ENCODE peak calls at places on chromosomes 6 and 20, in six cellular contexts. One of them, this sample, is unnamed. For H3K4me1, the result is how much of the 10 kb centered on the place peaks cover.

GRCh38 chr6:16432075-16433032 is 194.0 kb downstream of the GMPR start:
- DNase-seq in tibial nerve: peak
- DNase-seq in osteoblast: peak
- DNase-seq in colonic mucosa: no peak
- DNase-seq in body of pancreas: peak
- DNase-seq in A549: no peak
- DNase-seq in this sample: no peak

GRCh38 chr6:29568021-29568420 is 8.5 kb upstream of the UBD start:
- DNase-seq in tibial nerve: no peak
- DNase-seq in osteoblast: no peak
- DNase-seq in colonic mucosa: no peak
- DNase-seq in body of pancreas: no peak
- DNase-seq in A549: no peak
- DNase-seq in this sample: no peak

GRCh38 chr6:133697666-133698065 is 191.2 kb upstream of the TCF21 start:
- DNase-seq in tibial nerve: no peak
- DNase-seq in osteoblast: no peak
- DNase-seq in colonic mucosa: no peak
- DNase-seq in body of pancreas: no peak
- DNase-seq in A549: no peak
- DNase-seq in this sample: no peak

GRCh38 chr6:24720131-24720603 is 1.2 kb upstream of the C6orf62 start:
- DNase-seq in tibial nerve: peak
- DNase-seq in osteoblast: peak
- DNase-seq in colonic mucosa: peak
- DNase-seq in body of pancreas: peak
- DNase-seq in A549: peak
- DNase-seq in this sample: peak

GRCh38 chr6:135314543-135314942 is 133.4 kb downstream of the MYB start:
- DNase-seq in tibial nerve: no peak
- DNase-seq in osteoblast: no peak
- DNase-seq in colonic mucosa: no peak
- DNase-seq in body of pancreas: no peak
- DNase-seq in A549: no peak
- DNase-seq in this sample: no peak

GRCh38 chr6:72466971-72467566 is 154.8 kb upstream of the KCNQ5 start:
- DNase-seq in tibial nerve: no peak
- DNase-seq in osteoblast: no peak
- DNase-seq in colonic mucosa: no peak
- DNase-seq in body of pancreas: peak
- DNase-seq in A549: no peak
- DNase-seq in this sample: no peak

GRCh38 chr6:124795879-124796838 is 166.1 kb upstream of the RNF217 start:
- DNase-seq in tibial nerve: peak
- DNase-seq in osteoblast: no peak
- DNase-seq in colonic mucosa: no peak
- DNase-seq in body of pancreas: peak
- DNase-seq in A549: peak
- DNase-seq in this sample: no peak

GRCh38 chr6:122454673-122455072 is 16.9 kb downstream of the SERINC1 start:
- DNase-seq in tibial nerve: no peak
- DNase-seq in osteoblast: no peak
- DNase-seq in colonic mucosa: no peak
- DNase-seq in body of pancreas: no peak
- DNase-seq in A549: no peak
- DNase-seq in this sample: no peak

GRCh38 chr6:5223309-5223708 is 37.4 kb downstream of the LYRM4 start:
- DNase-seq in tibial nerve: no peak
- DNase-seq in osteoblast: no peak
- DNase-seq in colonic mucosa: no peak
- DNase-seq in body of pancreas: no peak
- DNase-seq in A549: no peak
- DNase-seq in this sample: no peak

GRCh38 chr20:48257833-48258232 is 472.6 kb upstream of the SULF2 start:
- DNase-seq in tibial nerve: no peak
- DNase-seq in osteoblast: no peak
- DNase-seq in colonic mucosa: no peak
- DNase-seq in body of pancreas: no peak
- DNase-seq in A549: no peak
- DNase-seq in this sample: no peak

GRCh38 chr6:96089173-96089572 is 73.4 kb downstream of the FUT9 start:
- DNase-seq in tibial nerve: no peak
- DNase-seq in osteoblast: no peak
- DNase-seq in colonic mucosa: no peak
- DNase-seq in body of pancreas: peak
- DNase-seq in A549: peak
- DNase-seq in this sample: no peak

GRCh38 chr6:36688534-36689075 is 9.0 kb upstream of the RAB44 start:
- DNase-seq in tibial nerve: no peak
- DNase-seq in osteoblast: no peak
- DNase-seq in colonic mucosa: no peak
- DNase-seq in body of pancreas: no peak
- DNase-seq in A549: no peak
- DNase-seq in this sample: no peak

GRCh38 chr6:163349001-163349680 is 65.4 kb upstream of the QKI start:
- DNase-seq in tibial nerve: no peak
- DNase-seq in osteoblast: peak
- DNase-seq in colonic mucosa: no peak
- DNase-seq in body of pancreas: no peak
- DNase-seq in A549: no peak
- DNase-seq in this sample: no peak

GRCh38 chr20:8271727-8272126 is 139.7 kb downstream of the PLCB1 start:
- DNase-seq in tibial nerve: no peak
- DNase-seq in osteoblast: no peak
- DNase-seq in colonic mucosa: no peak
- DNase-seq in body of pancreas: no peak
- DNase-seq in A549: no peak
- DNase-seq in this sample: no peak

GRCh38 chr6:40251609-40252008 is 317.3 kb upstream of the MOCS1 start:
- DNase-seq in tibial nerve: no peak
- DNase-seq in osteoblast: no peak
- DNase-seq in colonic mucosa: no peak
- DNase-seq in body of pancreas: no peak
- DNase-seq in A549: no peak
- DNase-seq in this sample: no peak

GRCh38 chr6:74250161-74250560 is 554.2 kb downstream of the CD109 start:
- DNase-seq in tibial nerve: no peak
- DNase-seq in osteoblast: peak
- DNase-seq in colonic mucosa: no peak
- DNase-seq in body of pancreas: no peak
- DNase-seq in A549: no peak
- DNase-seq in this sample: no peak

GRCh38 chr6:116557863-116558262 is 4.3 kb downstream of the CALHM4 start:
- DNase-seq in tibial nerve: no peak
- DNase-seq in osteoblast: peak
- DNase-seq in colonic mucosa: no peak
- DNase-seq in body of pancreas: no peak
- DNase-seq in A549: peak
- DNase-seq in this sample: no peak

GRCh38 chr6:136992113-136992512 is 52.7 kb downstream of the IL20RA start:
- DNase-seq in tibial nerve: no peak
- DNase-seq in osteoblast: no peak
- DNase-seq in colonic mucosa: no peak
- DNase-seq in body of pancreas: no peak
- DNase-seq in A549: no peak
- DNase-seq in this sample: no peak

GRCh38 chr6:44388135-44388487 is 605 bp downstream of the CDC5L start:
- DNase-seq in tibial nerve: peak
- DNase-seq in osteoblast: no peak
- DNase-seq in colonic mucosa: no peak
- DNase-seq in body of pancreas: no peak
- DNase-seq in A549: no peak
- DNase-seq in this sample: no peak

GRCh38 chr6:56062856-56063255 is 184.5 kb downstream of the COL21A1 start:
- DNase-seq in tibial nerve: no peak
- DNase-seq in osteoblast: no peak
- DNase-seq in colonic mucosa: no peak
- DNase-seq in body of pancreas: no peak
- DNase-seq in A549: no peak
- DNase-seq in this sample: no peak

GRCh38 chr6:46510656-46511055 is 19.4 kb upstream of the RCAN2 start:
- DNase-seq in tibial nerve: peak
- DNase-seq in osteoblast: peak
- DNase-seq in colonic mucosa: no peak
- DNase-seq in body of pancreas: peak
- DNase-seq in A549: no peak
- DNase-seq in this sample: no peak

GRCh38 chr6:109901976-109902375 is 76.1 kb upstream of the GPR6 start:
- DNase-seq in tibial nerve: no peak
- DNase-seq in osteoblast: no peak
- DNase-seq in colonic mucosa: no peak
- DNase-seq in body of pancreas: no peak
- DNase-seq in A549: no peak
- DNase-seq in this sample: no peak

GRCh38 chr20:40754372-40754943 is 65.4 kb upstream of the MAFB start:
- DNase-seq in tibial nerve: no peak
- DNase-seq in osteoblast: no peak
- DNase-seq in colonic mucosa: no peak
- DNase-seq in body of pancreas: peak
- DNase-seq in A549: no peak
- DNase-seq in this sample: no peak

GRCh38 chr20:44549123-44549522 is 27.3 kb upstream of the SERINC3 start:
- DNase-seq in tibial nerve: no peak
- DNase-seq in osteoblast: no peak
- DNase-seq in colonic mucosa: no peak
- DNase-seq in body of pancreas: no peak
- DNase-seq in A549: no peak
- DNase-seq in this sample: no peak

GRCh38 chr6:104955491-104955890 is 1.4 kb upstream of the LIN28B start:
- DNase-seq in tibial nerve: no peak
- DNase-seq in osteoblast: no peak
- DNase-seq in colonic mucosa: no peak
- DNase-seq in body of pancreas: no peak
- DNase-seq in A549: peak
- DNase-seq in this sample: no peak

GRCh38 chr6:144334150-144334708 is 49.1 kb downstream of the UTRN start:
- DNase-seq in tibial nerve: no peak
- DNase-seq in osteoblast: no peak
- DNase-seq in colonic mucosa: peak
- DNase-seq in body of pancreas: peak
- DNase-seq in A549: no peak
- DNase-seq in this sample: no peak

DNA sequence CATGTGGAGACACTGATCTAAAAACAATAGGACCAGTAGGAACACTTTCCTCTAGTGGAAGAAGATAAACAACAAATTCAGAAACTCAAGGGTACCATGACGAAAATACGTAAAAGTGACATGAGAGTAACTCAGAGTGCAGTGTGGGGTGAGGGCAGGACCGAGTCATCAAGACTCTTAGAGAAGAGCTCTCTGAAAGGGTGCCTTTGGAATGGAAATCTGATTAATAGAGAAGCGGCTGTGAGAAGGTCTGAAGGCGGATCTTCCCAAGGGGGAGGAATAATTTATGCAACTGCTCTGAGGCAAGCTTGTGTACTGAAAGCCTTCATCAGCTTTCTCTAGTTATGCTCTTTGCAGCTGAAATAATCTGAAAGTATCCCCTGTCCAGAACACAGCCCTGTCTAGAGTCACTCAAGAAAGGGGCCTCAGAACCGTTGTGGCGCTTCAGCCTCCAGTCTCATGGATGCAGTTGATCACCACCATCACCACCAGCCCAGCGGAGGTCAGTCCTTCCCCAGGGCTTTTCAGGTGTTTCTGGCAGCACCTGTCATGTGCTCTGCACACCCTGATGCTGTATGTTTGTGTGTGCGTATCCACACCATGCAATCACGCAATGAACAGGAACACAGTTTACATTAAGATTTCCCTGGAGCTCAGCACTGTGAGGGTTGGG is 396.4 kb downstream of the SMOC2 start:
- DNase-seq in tibial nerve: no peak
- DNase-seq in osteoblast: no peak
- DNase-seq in colonic mucosa: no peak
- DNase-seq in body of pancreas: no peak
- DNase-seq in A549: no peak
- DNase-seq in this sample: no peak
- H3K4me1 ChIP-seq in tibial nerve: under half
- H3K4me1 ChIP-seq in osteoblast: under half
- H3K4me1 ChIP-seq in colonic mucosa: under half
- H3K4me1 ChIP-seq in body of pancreas: under half
- H3K4me1 ChIP-seq in A549: under half
- H3K4me1 ChIP-seq in this sample: under half

GRCh38 chr6:327538-328183 is 35.4 kb downstream of the DUSP22 start:
- DNase-seq in tibial nerve: no peak
- DNase-seq in osteoblast: peak
- DNase-seq in colonic mucosa: no peak
- DNase-seq in body of pancreas: no peak
- DNase-seq in A549: no peak
- DNase-seq in this sample: no peak
- H3K4me1 ChIP-seq in tibial nerve: half or more
- H3K4me1 ChIP-seq in osteoblast: under half
- H3K4me1 ChIP-seq in colonic mucosa: under half
- H3K4me1 ChIP-seq in body of pancreas: under half
- H3K4me1 ChIP-seq in A549: under half
- H3K4me1 ChIP-seq in this sample: under half

GRCh38 chr6:3523966-3524365 is 67.1 kb upstream of the SLC22A23 start:
- DNase-seq in tibial nerve: no peak
- DNase-seq in osteoblast: no peak
- DNase-seq in colonic mucosa: no peak
- DNase-seq in body of pancreas: no peak
- DNase-seq in A549: no peak
- DNase-seq in this sample: no peak

GRCh38 chr6:3520541-3521220 is 63.8 kb upstream of the SLC22A23 start:
- DNase-seq in tibial nerve: no peak
- DNase-seq in osteoblast: no peak
- DNase-seq in colonic mucosa: no peak
- DNase-seq in body of pancreas: no peak
- DNase-seq in A549: no peak
- DNase-seq in this sample: no peak

GRCh38 chr6:3522561-3523287 is 65.9 kb upstream of the SLC22A23 start:
- DNase-seq in tibial nerve: no peak
- DNase-seq in osteoblast: no peak
- DNase-seq in colonic mucosa: no peak
- DNase-seq in body of pancreas: no peak
- DNase-seq in A549: peak
- DNase-seq in this sample: no peak

GRCh38 chr6:3524461-3524860 is 67.6 kb upstream of the SLC22A23 start:
- DNase-seq in tibial nerve: no peak
- DNase-seq in osteoblast: no peak
- DNase-seq in colonic mucosa: no peak
- DNase-seq in body of pancreas: no peak
- DNase-seq in A549: no peak
- DNase-seq in this sample: no peak

DNA sequence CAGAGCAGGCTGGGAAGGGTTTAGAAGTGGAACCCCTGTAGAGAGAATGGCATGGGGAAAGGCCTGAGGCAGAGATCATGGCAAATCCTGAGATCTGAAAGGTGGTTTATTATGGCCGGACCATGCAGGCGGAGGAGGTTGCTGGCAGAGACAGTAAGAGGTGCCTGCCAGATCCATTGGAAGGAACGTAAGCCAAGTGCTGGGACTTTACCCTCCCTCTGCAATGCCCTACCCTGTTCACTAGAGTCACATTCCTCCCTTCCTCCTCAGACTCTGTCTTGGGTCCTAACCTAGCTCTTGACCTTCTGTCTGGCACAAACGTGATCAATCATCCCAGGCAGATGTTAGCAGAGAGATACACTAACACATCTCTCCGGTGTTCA is 66.4 kb upstream of the SLC22A23 start:
- DNase-seq in tibial nerve: no peak
- DNase-seq in osteoblast: no peak
- DNase-seq in colonic mucosa: peak
- DNase-seq in body of pancreas: no peak
- DNase-seq in A549: no peak
- DNase-seq in this sample: peak
- H3K4me1 ChIP-seq in tibial nerve: under half
- H3K4me1 ChIP-seq in osteoblast: half or more
- H3K4me1 ChIP-seq in colonic mucosa: under half
- H3K4me1 ChIP-seq in body of pancreas: under half
- H3K4me1 ChIP-seq in A549: under half
- H3K4me1 ChIP-seq in this sample: under half

GRCh38 chr20:1840865-1841553 is 54.2 kb upstream of the SIRPA start:
- DNase-seq in tibial nerve: no peak
- DNase-seq in osteoblast: no peak
- DNase-seq in colonic mucosa: no peak
- DNase-seq in body of pancreas: no peak
- DNase-seq in A549: no peak
- DNase-seq in this sample: no peak
- H3K4me1 ChIP-seq in tibial nerve: under half
- H3K4me1 ChIP-seq in osteoblast: under half
- H3K4me1 ChIP-seq in colonic mucosa: under half
- H3K4me1 ChIP-seq in body of pancreas: under half
- H3K4me1 ChIP-seq in A549: under half
- H3K4me1 ChIP-seq in this sample: under half

This sample was measured in breast epithelium.